ENCODE peak calls at places on chromosomes 2 and 18, in seven cellular contexts. F is stimulated activated CD8-positive, alpha-beta memory T cell treated with anti-CD3 and anti-CD28 coated beads, Interleukin-15, amount 100 ng/mL, for 1 hour; A is NCI-H1417 treated with DMSO at 0.1 percent for 48 hours; X is heart right ventricle; Y is NCI-H774; P is stomach; M is B cell. U is an unnamed sample.

GRCh38 chr2:154240316-154240715 is 368.6 kb downstream of the GALNT13 start:
- DNase-seq in F (no peak), A (no peak), X (no peak), Y (no peak), P (no peak), M (no peak), U (no peak)

GRCh38 chr2:188475945-188476344 is 184.3 kb downstream of the GULP1 start:
- DNase-seq in F (no peak), A (no peak), X (no peak), Y (no peak), P (no peak), M (no peak), U (no peak)

GRCh38 chr2:68185541-68186164 is 28.0 kb downstream of the PNO1 start:
- DNase-seq in F (peak; percentile 17), A (no peak), X (peak; percentile 30), Y (no peak), P (no peak), M (peak; percentile 80), U (peak; percentile 32)

GRCh38 chr2:230891509-230891908 is 26.8 kb downstream of the ITM2C start:
- DNase-seq in F (no peak), A (no peak), X (no peak), Y (no peak), P (no peak), M (no peak), U (no peak)

GRCh38 chr2:152611458-152612231 is 105.6 kb downstream of the PRPF40A start:
- DNase-seq in F (no peak), A (no peak), X (no peak), Y (no peak), P (no peak), M (peak; percentile 40), U (peak; percentile 51)

GRCh38 chr2:210162466-210163124 is 8.6 kb downstream of the KANSL1L start:
- DNase-seq in F (no peak), A (no peak), X (no peak), Y (no peak), P (no peak), M (no peak), U (no peak)

GRCh38 chr2:102765061-102765460 is 3.2 kb downstream of the TMEM182 start:
- DNase-seq in F (no peak), A (no peak), X (no peak), Y (no peak), P (no peak), M (no peak), U (no peak)

GRCh38 chr2:54945401-54946219 is 104.6 kb downstream of the RTN4 start:
- DNase-seq in F (no peak), A (no peak), X (peak; percentile 30), Y (no peak), P (peak; percentile 40), M (no peak), U (peak; percentile 32)

GRCh38 chr18:48139427-48140347 is 209.2 kb upstream of the SMAD2 start:
- DNase-seq in F (no peak), A (peak; percentile 82), X (peak; percentile 68), Y (peak; percentile 71), P (peak; percentile 92), M (no peak), U (no peak)